ENCODE peak calls at places on chromosomes 12 and 14, in nine cellular contexts. L is T-cell; B is NCI-H187 treated with DMSO at 0.1 percent for 48 hours; V is fibroblast of the aortic adventitia; X is occipital lobe; J is natural killer cell; R is NCI-H510A treated with DMSO at 0.1 percent for 48 hours; T is neural progenitor cell; S is stimulated activated CD8-positive, alpha-beta memory T cell treated with anti-CD3 and anti-CD28 coated beads, Interleukin-4, amount 100 ng/mL, for 4 hours. Z is an unnamed sample.

GRCh38 chr12:1606021-1606622 is 11.7 kb upstream of the FBXL14 start:
- DNase-seq in L (no peak), B (no peak), V (peak; percentile 96), X (peak; percentile 51), J (peak; percentile 31), R (peak; percentile 59), T (no peak), S (no peak), Z (peak; percentile 94)

GRCh38 chr14:104965561-104966231 is 12.5 kb downstream of the AHNAK2 start:
- DNase-seq in L (no peak), B (no peak), V (no peak), X (no peak), J (no peak), R (no peak), T (no peak), S (no peak), Z (no peak)

GRCh38 chr12:114697246-114697716 is 13.3 kb upstream of the TBX3 start:
- DNase-seq in L (no peak), B (no peak), V (no peak), X (no peak), J (no peak), R (no peak), T (no peak), S (no peak), Z (no peak)

GRCh38 chr14:80425686-80426085 is 214.4 kb upstream of the DIO2 start:
- DNase-seq in L (no peak), B (no peak), V (peak; percentile 97), X (no peak), J (no peak), R (no peak), T (no peak), S (no peak), Z (peak; percentile 98)

GRCh38 chr14:104998801-104999200 is 13.2 kb downstream of the CLBA1 start:
- DNase-seq in L (no peak), B (no peak), V (no peak), X (no peak), J (no peak), R (peak; percentile 39), T (no peak), S (no peak), Z (no peak)

GRCh38 chr12:19683178-19683927 is 244.1 kb downstream of the AEBP2 start:
- DNase-seq in L (no peak), B (no peak), V (peak; percentile 44), X (no peak), J (no peak), R (no peak), T (no peak), S (no peak), Z (peak; percentile 82)

GRCh38 chr12:58393152-58393551 is 451.8 kb downstream of the ATP23 start:
- DNase-seq in L (no peak), B (no peak), V (no peak), X (no peak), J (no peak), R (no peak), T (no peak), S (no peak), Z (peak; percentile 29)

GRCh38 chr14:58280954-58281787 is 17.2 kb upstream of the ARID4A start:
- DNase-seq in L (no peak), B (no peak), V (peak; percentile 92), X (peak; percentile 4), J (no peak), R (no peak), T (no peak), S (no peak), Z (peak; percentile 96)

GRCh38 chr12:115632323-115632722 is 645.2 kb downstream of the MED13L start:
- DNase-seq in L (no peak), B (no peak), V (peak; percentile 51), X (no peak), J (no peak), R (no peak), T (no peak), S (no peak), Z (peak; percentile 40)

GRCh38 chr12:63782466-63782865 is 2.8 kb downstream of the RXYLT1 start:
- DNase-seq in L (no peak), B (no peak), V (no peak), X (no peak), J (no peak), R (no peak), T (no peak), S (no peak), Z (no peak)

GRCh38 chr12:98220636-98221035 is 294.8 kb upstream of the TMPO start:
- DNase-seq in L (no peak), B (no peak), V (no peak), X (no peak), J (no peak), R (no peak), T (no peak), S (no peak), Z (no peak)

GRCh38 chr12:123258593-123258992 is 13.1 kb downstream of the CDK2AP1 start:
- DNase-seq in L (no peak), B (no peak), V (no peak), X (no peak), J (no peak), R (no peak), T (no peak), S (no peak), Z (no peak)

GRCh38 chr12:121278450-121279375 is 17.8 kb downstream of the CAMKK2 start:
- DNase-seq in L (no peak), B (no peak), V (peak; percentile 89), X (no peak), J (no peak), R (no peak), T (no peak), S (no peak), Z (peak; percentile 35)

GRCh38 chr12:111761706-111762105 is 5.0 kb upstream of the ALDH2 start:
- DNase-seq in L (no peak), B (no peak), V (no peak), X (no peak), J (no peak), R (no peak), T (peak; percentile 86), S (no peak), Z (no peak)

GRCh38 chr14:51614707-51615106 is 37.0 kb upstream of the FRMD6 start:
- DNase-seq in L (no peak), B (no peak), V (no peak), X (no peak), J (no peak), R (no peak), T (no peak), S (no peak), Z (no peak)

GRCh38 chr12:132596016-132596415 is 14.4 kb downstream of the LRCOL1 start:
- DNase-seq in L (no peak), B (no peak), V (peak; percentile 39), X (no peak), J (no peak), R (no peak), T (no peak), S (no peak), Z (peak; percentile 69)

GRCh38 chr14:69323266-69323966 is 63.5 kb downstream of the GALNT16 start:
- DNase-seq in L (no peak), B (no peak), V (no peak), X (no peak), J (peak; percentile 7), R (no peak), T (no peak), S (no peak), Z (no peak)

GRCh38 chr14:31944256-31945073 is 132.6 kb upstream of the ARHGAP5 start:
- DNase-seq in L (no peak), B (no peak), V (no peak), X (no peak), J (no peak), R (no peak), T (no peak), S (no peak), Z (no peak)

GRCh38 chr14:99546230-99546879 is 57.7 kb downstream of the CCDC85C start:
- DNase-seq in L (no peak), B (no peak), V (no peak), X (no peak), J (no peak), R (peak; percentile 64), T (peak; percentile 65), S (no peak), Z (no peak)

GRCh38 chr12:6336079-6336858 is 5.6 kb downstream of the TNFRSF1A start:
- DNase-seq in L (peak; percentile 34), B (peak; percentile 57), V (peak; percentile 100), X (peak; percentile 72), J (peak; percentile 61), R (peak; percentile 90), T (peak; percentile 96), S (no peak), Z (peak; percentile 100)

GRCh38 chr12:65740873-65741600 is 83.2 kb upstream of the HMGA2 start:
- DNase-seq in L (peak; percentile 44), B (no peak), V (peak; percentile 68), X (peak; percentile 26), J (peak; percentile 59), R (peak; percentile 55), T (peak; percentile 92), S (peak; percentile 14), Z (peak; percentile 90)

GRCh38 chr14:54754623-54755386 is 147.8 kb downstream of the GCH1 start:
- DNase-seq in L (no peak), B (no peak), V (no peak), X (no peak), J (peak; percentile 4), R (no peak), T (no peak), S (no peak), Z (no peak)

GRCh38 chr12:77947326-77947725 is 116.6 kb downstream of the NAV3 start:
- DNase-seq in L (no peak), B (no peak), V (peak; percentile 79), X (no peak), J (no peak), R (no peak), T (no peak), S (no peak), Z (peak; percentile 73)

GRCh38 chr14:67360469-67361206 is 510 bp downstream of the EIF2S1 start:
- DNase-seq in L (no peak), B (no peak), V (no peak), X (no peak), J (no peak), R (no peak), T (no peak), S (no peak), Z (no peak)

GRCh38 chr12:64739778-64740177 is 19.4 kb downstream of the GNS start:
- DNase-seq in L (no peak), B (no peak), V (no peak), X (no peak), J (no peak), R (no peak), T (no peak), S (no peak), Z (no peak)

GRCh38 chr12:131986847-131987398 is 37.2 kb downstream of the EP400 start:
- DNase-seq in L (no peak), B (no peak), V (no peak), X (no peak), J (no peak), R (no peak), T (no peak), S (no peak), Z (no peak)

GRCh38 chr12:116455540-116456306 is 103.5 kb upstream of the MAP1LC3B2 start:
- DNase-seq in L (no peak), B (no peak), V (peak; percentile 98), X (no peak), J (no peak), R (no peak), T (peak; percentile 54), S (no peak), Z (peak; percentile 98)

GRCh38 chr14:74685054-74685453 is 27.8 kb downstream of the AREL1 start:
- DNase-seq in L (no peak), B (no peak), V (no peak), X (no peak), J (no peak), R (no peak), T (no peak), S (no peak), Z (no peak)

GRCh38 chr12:44459569-44459968 is 416.5 kb downstream of the NELL2 start:
- DNase-seq in L (no peak), B (peak; percentile 98), V (no peak), X (no peak), J (no peak), R (peak; percentile 54), T (no peak), S (no peak), Z (no peak)

GRCh38 chr14:71235865-71236264 is 328.6 kb downstream of the PCNX1 start:
- DNase-seq in L (no peak), B (no peak), V (peak; percentile 55), X (peak; percentile 31), J (no peak), R (no peak), T (peak; percentile 87), S (no peak), Z (no peak)

GRCh38 chr12:108477881-108478259 is 37.2 kb upstream of the FICD start:
- DNase-seq in L (no peak), B (no peak), V (no peak), X (no peak), J (no peak), R (no peak), T (no peak), S (no peak), Z (no peak)

Z was measured in cardiac fibroblast.